ENCODE peak calls at places on chromosomes 11 and 22, in ten cellular contexts. W is mucosa of descending colon, K is AG04450, I is fibroblast of lung, V is osteoblast, G is neural progenitor cell, O is body of pancreas, S is epithelial cell of esophagus, R is progenitor cell of endocrine pancreas, C is heart left ventricle. P is an unnamed sample.

GRCh38 chr11:67056640-67057409 is at the start of gene RHOD:
- DNase-seq in W (peak), K (no peak), I (no peak), V (peak), G (peak), O (peak), S (peak), R (peak), C (peak), P (no peak)

GRCh38 chr11:1879941-1880720 is 11.6 kb downstream of the PRR33 start:
- DNase-seq in W (peak), K (no peak), I (peak), V (peak), G (no peak), O (peak), S (no peak), R (no peak), C (peak), P (peak)

GRCh38 chr22:50548046-50548912 is 2.6 kb downstream of the KLHDC7B start:
- DNase-seq in W (no peak), K (no peak), I (no peak), V (peak), G (no peak), O (peak), S (no peak), R (no peak), C (no peak), P (no peak)

GRCh38 chr11:95993438-95994339 is 69.8 kb upstream of the MTMR2 start:
- DNase-seq in W (no peak), K (no peak), I (peak), V (no peak), G (no peak), O (no peak), S (no peak), R (no peak), C (no peak), P (no peak)

GRCh38 chr11:117144477-117145392 is 648 bp downstream of the PAFAH1B2 start:
- DNase-seq in W (peak), K (peak), I (peak), V (peak), G (peak), O (peak), S (peak), R (no peak), C (peak), P (peak)

GRCh38 chr11:127639916-127640315 is 639.3 kb upstream of the KIRREL3 start:
- DNase-seq in W (no peak), K (no peak), I (no peak), V (no peak), G (no peak), O (no peak), S (peak), R (no peak), C (no peak), P (no peak)

GRCh38 chr11:82682003-82682751 is 51.5 kb downstream of the FAM181B start:
- DNase-seq in W (peak), K (peak), I (peak), V (peak), G (peak), O (peak), S (peak), R (no peak), C (peak), P (peak)

GRCh38 chr11:117820071-117820470 is 4.5 kb downstream of the FXYD2 start:
- DNase-seq in W (peak), K (no peak), I (no peak), V (peak), G (no peak), O (no peak), S (no peak), R (no peak), C (no peak), P (no peak)

GRCh38 chr22:46798366-46799057 is 36.1 kb downstream of the TBC1D22A start:
- DNase-seq in W (peak), K (peak), I (peak), V (peak), G (peak), O (peak), S (peak), R (peak), C (peak), P (peak)

GRCh38 chr22:26672060-26672471 is 14.7 kb downstream of the MIAT start:
- DNase-seq in W (peak), K (no peak), I (no peak), V (no peak), G (no peak), O (no peak), S (no peak), R (no peak), C (no peak), P (no peak)

GRCh38 chr22:48954781-48955311 is 872.8 kb downstream of the BRD1 start:
- DNase-seq in W (no peak), K (no peak), I (no peak), V (peak), G (no peak), O (no peak), S (no peak), R (no peak), C (peak), P (no peak)

GRCh38 chr22:21937041-21937820 is 15.4 kb downstream of the PPM1F start:
- DNase-seq in W (peak), K (no peak), I (no peak), V (peak), G (no peak), O (peak), S (peak), R (no peak), C (peak), P (peak)

GRCh38 chr11:132186193-132186592 is 815.8 kb downstream of the NTM start:
- DNase-seq in W (no peak), K (no peak), I (no peak), V (no peak), G (no peak), O (no peak), S (no peak), R (no peak), C (no peak), P (no peak)

GRCh38 chr11:45576461-45577215 is 88.8 kb downstream of the CHST1 start:
- DNase-seq in W (no peak), K (no peak), I (no peak), V (no peak), G (no peak), O (no peak), S (no peak), R (no peak), C (no peak), P (no peak)

GRCh38 chr22:28014141-28015055 is 95.3 kb upstream of the PITPNB start:
- DNase-seq in W (no peak), K (no peak), I (no peak), V (peak), G (peak), O (no peak), S (no peak), R (no peak), C (no peak), P (no peak)

GRCh38 chr22:35430897-35431322 is 31.0 kb downstream of the MCM5 start:
- DNase-seq in W (peak), K (peak), I (peak), V (peak), G (peak), O (peak), S (peak), R (peak), C (peak), P (peak)

GRCh38 chr11:123431619-123432018 is 1.6 kb downstream of the GRAMD1B start:
- DNase-seq in W (no peak), K (no peak), I (no peak), V (no peak), G (no peak), O (no peak), S (peak), R (no peak), C (no peak), P (no peak)

GRCh38 chr11:76419896-76420295 is 24.9 kb upstream of the EMSY start:
- DNase-seq in W (no peak), K (no peak), I (no peak), V (no peak), G (peak), O (peak), S (peak), R (no peak), C (no peak), P (no peak)

GRCh38 chr22:29195118-29195963 is 10.4 kb upstream of the EMID1 start:
- DNase-seq in W (no peak), K (no peak), I (no peak), V (no peak), G (no peak), O (no peak), S (no peak), R (no peak), C (no peak), P (no peak)

GRCh38 chr11:1163321-1163910 is 5.7 kb downstream of the MUC5AC start:
- DNase-seq in W (no peak), K (no peak), I (no peak), V (peak), G (no peak), O (no peak), S (no peak), R (no peak), C (peak), P (no peak)

GRCh38 chr11:57566035-57566504 is 1.4 kb downstream of the UBE2L6 start:
- DNase-seq in W (peak), K (no peak), I (peak), V (peak), G (no peak), O (peak), S (peak), R (no peak), C (no peak), P (peak)

GRCh38 chr11:57567512-57568329 is at the start of gene UBE2L6:
- DNase-seq in W (peak), K (no peak), I (peak), V (peak), G (peak), O (peak), S (peak), R (peak), C (peak), P (peak)

GRCh38 chr11:57566564-57567209 is 785 bp downstream of the UBE2L6 start:
- DNase-seq in W (no peak), K (no peak), I (peak), V (no peak), G (no peak), O (no peak), S (no peak), R (no peak), C (no peak), P (peak)

GRCh38 chr11:57568330-57568766 is 876 bp upstream of the UBE2L6 start:
- DNase-seq in W (peak), K (peak), I (peak), V (no peak), G (no peak), O (peak), S (peak), R (no peak), C (no peak), P (peak)

DNA sequence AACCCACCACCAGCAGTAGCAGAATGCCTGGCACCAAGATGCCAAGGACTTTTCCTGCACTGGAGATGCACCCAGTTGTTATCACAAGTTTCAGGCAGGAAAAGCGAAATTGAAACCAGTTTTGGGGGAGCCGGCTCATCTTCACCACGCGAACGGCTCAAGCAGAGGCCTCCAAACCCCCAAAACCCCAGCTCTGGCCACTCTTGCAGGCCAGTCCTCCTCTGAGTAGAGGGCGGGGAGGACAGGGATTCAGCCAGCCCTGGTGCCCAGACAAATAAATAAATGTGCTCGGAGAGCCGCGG is 311 bp downstream of the UBE2L6 start:
- DNase-seq in W (peak), K (no peak), I (no peak), V (peak), G (no peak), O (no peak), S (no peak), R (no peak), C (peak), P (peak)
- TF ChIP-seq CTCF in W (no peak), K (no peak), I (no peak), V (no peak), G (no peak), O (no peak), S (no peak), R (no peak), C (no peak), P (no peak)

DNA sequence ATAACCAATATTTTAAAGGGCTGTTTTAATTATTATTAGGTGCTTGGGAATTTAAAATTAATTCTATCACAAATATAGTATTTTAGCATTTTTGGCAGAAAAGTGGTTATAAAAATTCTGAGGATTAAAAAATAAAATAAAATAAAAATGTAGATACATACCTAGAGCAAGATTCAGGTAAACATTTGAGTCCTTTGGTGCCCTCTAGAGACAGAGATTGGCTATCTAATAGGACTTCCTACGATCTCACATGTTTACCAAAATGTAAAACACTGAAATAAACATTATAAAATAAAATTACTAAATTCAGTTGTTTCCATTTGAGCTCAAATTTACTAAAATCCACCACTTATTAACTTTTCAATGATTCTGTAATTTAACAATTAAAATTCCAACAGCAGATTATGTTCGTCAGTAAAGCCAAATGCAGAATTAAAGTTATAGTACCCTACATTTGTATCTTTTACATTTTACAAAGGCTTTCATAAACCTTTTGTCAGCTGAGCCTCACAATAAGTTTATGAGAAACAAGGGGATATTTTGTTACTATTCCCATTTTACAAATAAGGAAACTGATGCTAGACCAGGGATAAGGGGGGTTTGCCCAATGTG is 27.7 kb downstream of the SLC36A4 start:
- DNase-seq in W (peak), K (peak), I (peak), V (no peak), G (peak), O (no peak), S (peak), R (no peak), C (no peak), P (peak)
- TF ChIP-seq CTCF in W (peak), K (peak), I (peak), V (peak), G (peak), O (peak), S (peak), R (peak), C (no peak), P (peak)

GRCh38 chr22:32754413-32755041 is 47.0 kb upstream of the TIMP3 start:
- DNase-seq in W (no peak), K (no peak), I (peak), V (peak), G (no peak), O (no peak), S (peak), R (no peak), C (peak), P (peak)
- TF ChIP-seq CTCF in W (no peak), K (no peak), I (no peak), V (no peak), G (no peak), O (no peak), S (no peak), R (no peak), C (no peak), P (no peak)

GRCh38 chr22:19713228-19713627 is 1.1 kb upstream of the SEPTIN5 start:
- DNase-seq in W (no peak), K (no peak), I (no peak), V (peak), G (no peak), O (no peak), S (no peak), R (no peak), C (peak), P (no peak)

GRCh38 chr22:19715286-19715939 is 1.1 kb downstream of the SEPTIN5 start:
- DNase-seq in W (no peak), K (no peak), I (no peak), V (peak), G (no peak), O (no peak), S (no peak), R (no peak), C (peak), P (no peak)

GRCh38 chr22:19714320-19715252 is at the start of gene SEPTIN5:
- DNase-seq in W (no peak), K (no peak), I (no peak), V (peak), G (peak), O (no peak), S (no peak), R (no peak), C (peak), P (no peak)

GRCh38 chr22:19716041-19716828 is 1.9 kb downstream of the SEPTIN5 start:
- DNase-seq in W (no peak), K (no peak), I (no peak), V (peak), G (no peak), O (no peak), S (no peak), R (no peak), C (peak), P (no peak)

DNA sequence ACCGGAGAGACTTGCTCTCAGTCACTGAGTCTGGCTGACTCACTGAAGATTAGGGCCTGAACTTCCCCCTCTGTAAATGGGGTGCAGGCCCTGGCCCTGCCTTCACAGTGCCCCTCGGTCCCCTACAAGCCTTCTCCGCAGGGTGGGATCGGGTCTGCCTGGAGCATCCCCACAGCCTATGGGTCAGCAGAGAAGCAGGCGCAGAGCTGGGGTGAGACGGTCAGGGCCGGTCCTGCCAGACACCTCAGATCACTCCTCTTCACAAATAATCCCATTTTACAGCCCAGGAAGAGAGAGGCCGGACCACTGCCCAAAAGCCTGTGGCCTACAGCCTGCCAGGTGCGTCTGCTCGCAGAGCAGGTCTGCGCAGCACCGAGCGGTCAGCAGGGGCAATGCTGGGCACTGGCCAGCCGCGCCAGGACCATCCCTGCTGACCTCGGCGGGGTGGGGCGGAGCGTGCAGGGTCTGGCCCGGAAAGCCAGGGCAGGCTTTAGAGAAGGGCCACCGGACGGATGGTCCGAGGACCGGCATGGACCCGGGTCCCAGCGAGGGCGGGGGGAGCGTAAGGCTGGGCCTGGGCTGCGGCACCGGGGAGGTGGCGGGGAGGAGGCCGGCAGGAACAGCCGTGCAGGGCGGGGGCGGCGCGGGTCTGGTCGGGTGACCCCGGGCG is 518 bp upstream of the SEPTIN5 start:
- DNase-seq in W (no peak), K (no peak), I (no peak), V (peak), G (peak), O (no peak), S (no peak), R (no peak), C (no peak), P (no peak)
- TF ChIP-seq CTCF in W (no peak), K (no peak), I (no peak), V (no peak), G (peak), O (no peak), S (no peak), R (peak), C (no peak), P (no peak)

GRCh38 chr22:42275970-42276369 is 5.5 kb upstream of the TCF20 start:
- DNase-seq in W (no peak), K (no peak), I (no peak), V (peak), G (peak), O (no peak), S (peak), R (no peak), C (no peak), P (no peak)

GRCh38 chr22:42280140-42280539 is 9.7 kb upstream of the TCF20 start:
- DNase-seq in W (no peak), K (no peak), I (no peak), V (peak), G (no peak), O (no peak), S (no peak), R (no peak), C (no peak), P (no peak)

GRCh38 chr22:42279425-42280020 is 9.1 kb upstream of the TCF20 start:
- DNase-seq in W (no peak), K (no peak), I (no peak), V (peak), G (no peak), O (no peak), S (peak), R (no peak), C (no peak), P (no peak)

GRCh38 chr22:42277232-42277753 is 6.8 kb upstream of the TCF20 start:
- DNase-seq in W (no peak), K (no peak), I (no peak), V (no peak), G (no peak), O (no peak), S (no peak), R (no peak), C (no peak), P (no peak)

DNA sequence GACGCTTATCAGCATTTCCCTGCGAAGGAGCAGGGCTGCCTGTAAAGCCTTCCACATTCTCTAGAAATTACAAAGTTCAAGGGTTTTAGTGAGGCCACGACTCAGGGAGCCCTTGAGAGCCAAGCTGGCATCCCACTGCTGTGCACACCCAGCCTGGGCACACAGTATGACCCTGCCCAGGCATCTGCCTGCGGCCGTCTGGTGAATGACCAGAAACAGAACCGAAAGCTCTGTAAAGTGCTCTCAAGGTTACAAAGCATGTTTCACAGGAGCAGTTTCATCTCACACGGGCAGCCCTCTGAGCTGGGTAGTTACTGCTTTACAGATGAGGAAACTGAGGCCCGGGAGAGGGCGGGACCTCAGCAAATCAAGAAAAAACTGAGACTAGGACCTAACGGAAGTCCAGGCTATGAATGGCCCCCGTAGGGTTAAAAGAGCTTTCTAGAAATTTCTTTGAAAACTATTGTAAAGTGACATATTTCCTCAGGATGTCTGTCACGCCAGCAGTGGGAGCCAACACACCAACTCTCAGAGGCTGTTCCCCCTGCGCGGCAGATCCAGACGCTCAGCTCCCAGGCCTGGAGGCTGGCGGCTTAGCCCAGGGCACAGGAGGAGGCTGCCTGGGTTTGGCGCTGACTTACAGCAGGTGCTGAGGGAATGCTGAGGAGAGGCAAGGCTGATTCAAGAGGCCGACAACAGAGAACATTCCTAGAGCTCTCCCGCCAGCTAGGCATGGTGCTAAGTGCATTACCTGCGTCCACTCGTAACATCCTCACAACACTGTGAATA is 7.7 kb upstream of the TCF20 start:
- DNase-seq in W (no peak), K (no peak), I (peak), V (peak), G (peak), O (no peak), S (peak), R (no peak), C (no peak), P (no peak)
- TF ChIP-seq CTCF in W (no peak), K (peak), I (peak), V (no peak), G (peak), O (peak), S (peak), R (no peak), C (no peak), P (no peak)

DNA sequence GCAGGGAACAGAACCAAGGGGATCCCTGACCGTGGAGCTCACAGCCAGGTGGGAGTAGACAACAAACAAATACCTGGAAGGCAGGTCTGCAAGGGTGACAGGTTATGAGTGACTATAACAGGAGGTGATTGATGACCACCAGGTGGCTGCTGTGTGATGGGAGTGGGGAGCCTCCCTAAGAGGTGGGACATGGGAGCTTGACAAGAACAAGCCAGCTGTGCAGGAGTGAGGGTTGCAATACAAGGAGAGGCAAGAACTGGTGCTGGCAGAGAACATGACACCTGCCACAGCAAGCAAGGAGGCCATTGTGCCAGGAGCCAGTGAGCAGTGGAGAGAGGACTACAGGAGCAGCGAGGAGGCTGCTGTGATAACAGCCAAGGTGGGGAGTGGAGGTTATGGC is 20.5 kb downstream of the MFNG start:
- DNase-seq in W (no peak), K (no peak), I (no peak), V (peak), G (no peak), O (no peak), S (no peak), R (no peak), C (no peak), P (no peak)
- TF ChIP-seq CTCF in W (no peak), K (no peak), I (no peak), V (no peak), G (no peak), O (no peak), S (no peak), R (no peak), C (no peak), P (no peak)